ENCODE peak calls at places on chromosome 15, in five cellular contexts. One of them, this sample, is unnamed.

GRCh38 chr15:66110788-66111187 is 142.8 kb downstream of the MEGF11 start:
- DNase-seq in neuronal stem cell: no peak
- DNase-seq in H9: no peak
- DNase-seq in trophoblast cell: no peak
- DNase-seq in H1: no peak
- DNase-seq in this sample: no peak

GRCh38 chr15:78875107-78875914 is 2.6 kb downstream of the MORF4L1 start:
- DNase-seq in neuronal stem cell: no peak
- DNase-seq in H9: no peak
- DNase-seq in trophoblast cell: peak; percentile 38
- DNase-seq in H1: no peak
- DNase-seq in this sample: peak; percentile 16

GRCh38 chr15:23467110-23467600 is 20.1 kb upstream of the GOLGA6L2 start:
- DNase-seq in neuronal stem cell: no peak
- DNase-seq in H9: no peak
- DNase-seq in trophoblast cell: peak; percentile 61
- DNase-seq in H1: no peak
- DNase-seq in this sample: peak; percentile 1

GRCh38 chr15:69576035-69576526 is 123.5 kb downstream of the RPLP1 start:
- DNase-seq in neuronal stem cell: peak; percentile 17
- DNase-seq in H9: peak; percentile 51
- DNase-seq in trophoblast cell: peak; percentile 19
- DNase-seq in H1: peak; percentile 72
- DNase-seq in this sample: peak; percentile 32

GRCh38 chr15:51044037-51044712 is 50.5 kb downstream of the TNFAIP8L3 start:
- DNase-seq in neuronal stem cell: no peak
- DNase-seq in H9: no peak
- DNase-seq in trophoblast cell: no peak
- DNase-seq in H1: no peak
- DNase-seq in this sample: no peak

GRCh38 chr15:41115088-41115651 is 910 bp downstream of the INO80 start:
- DNase-seq in neuronal stem cell: peak; percentile 38
- DNase-seq in H9: peak; percentile 28
- DNase-seq in trophoblast cell: peak; percentile 46
- DNase-seq in H1: no peak
- DNase-seq in this sample: peak; percentile 69

GRCh38 chr15:55846108-55846707 is 103.3 kb upstream of the PRTG start:
- DNase-seq in neuronal stem cell: peak; percentile 84
- DNase-seq in H9: peak; percentile 46
- DNase-seq in trophoblast cell: peak; percentile 91
- DNase-seq in H1: peak; percentile 57
- DNase-seq in this sample: peak; percentile 90

GRCh38 chr15:41581110-41581509 is 22.1 kb downstream of the TYRO3 start:
- DNase-seq in neuronal stem cell: no peak
- DNase-seq in H9: peak; percentile 81
- DNase-seq in trophoblast cell: peak; percentile 86
- DNase-seq in H1: peak; percentile 65
- DNase-seq in this sample: no peak

GRCh38 chr15:89845305-89845893 is 30.7 kb upstream of the ANPEP start:
- DNase-seq in neuronal stem cell: no peak
- DNase-seq in H9: no peak
- DNase-seq in trophoblast cell: peak; percentile 81
- DNase-seq in H1: no peak
- DNase-seq in this sample: peak; percentile 90

GRCh38 chr15:28992340-28992864 is 106.6 kb downstream of the APBA2 start:
- DNase-seq in neuronal stem cell: no peak
- DNase-seq in H9: no peak
- DNase-seq in trophoblast cell: no peak
- DNase-seq in H1: no peak
- DNase-seq in this sample: no peak

GRCh38 chr15:25171111-25171811 is 216.5 kb downstream of the SNRPN start:
- DNase-seq in neuronal stem cell: no peak
- DNase-seq in H9: peak; percentile 11
- DNase-seq in trophoblast cell: no peak
- DNase-seq in H1: peak; percentile 26
- DNase-seq in this sample: no peak

GRCh38 chr15:84823580-84823878 is 6.4 kb downstream of the ALPK3 start:
- DNase-seq in neuronal stem cell: no peak
- DNase-seq in H9: no peak
- DNase-seq in trophoblast cell: no peak
- DNase-seq in H1: no peak
- DNase-seq in this sample: no peak
- H3K4me1 ChIP-seq in neuronal stem cell: peaks cover 12% of the 10 kb centered on the region
- H3K4me1 ChIP-seq in H9: peaks cover 2% of the 10 kb centered on the region
- H3K4me1 ChIP-seq in trophoblast cell: peaks cover 22% of the 10 kb centered on the region
- H3K4me1 ChIP-seq in H1: peaks cover 5% of the 10 kb centered on the region
- H3K4me1 ChIP-seq in this sample: peaks cover 6% of the 10 kb centered on the region

GRCh38 chr15:39118510-39118909 is 462.4 kb upstream of the THBS1 start:
- DNase-seq in neuronal stem cell: no peak
- DNase-seq in H9: no peak
- DNase-seq in trophoblast cell: no peak
- DNase-seq in H1: no peak
- DNase-seq in this sample: no peak

GRCh38 chr15:39114690-39115378 is 466.0 kb upstream of the THBS1 start:
- DNase-seq in neuronal stem cell: no peak
- DNase-seq in H9: no peak
- DNase-seq in trophoblast cell: no peak
- DNase-seq in H1: no peak
- DNase-seq in this sample: no peak

GRCh38 chr15:39110746-39111145 is 470.1 kb upstream of the THBS1 start:
- DNase-seq in neuronal stem cell: no peak
- DNase-seq in H9: no peak
- DNase-seq in trophoblast cell: no peak
- DNase-seq in H1: no peak
- DNase-seq in this sample: no peak

GRCh38 chr15:39113741-39114140 is 467.1 kb upstream of the THBS1 start:
- DNase-seq in neuronal stem cell: no peak
- DNase-seq in H9: no peak
- DNase-seq in trophoblast cell: no peak
- DNase-seq in H1: no peak
- DNase-seq in this sample: no peak

DNA sequence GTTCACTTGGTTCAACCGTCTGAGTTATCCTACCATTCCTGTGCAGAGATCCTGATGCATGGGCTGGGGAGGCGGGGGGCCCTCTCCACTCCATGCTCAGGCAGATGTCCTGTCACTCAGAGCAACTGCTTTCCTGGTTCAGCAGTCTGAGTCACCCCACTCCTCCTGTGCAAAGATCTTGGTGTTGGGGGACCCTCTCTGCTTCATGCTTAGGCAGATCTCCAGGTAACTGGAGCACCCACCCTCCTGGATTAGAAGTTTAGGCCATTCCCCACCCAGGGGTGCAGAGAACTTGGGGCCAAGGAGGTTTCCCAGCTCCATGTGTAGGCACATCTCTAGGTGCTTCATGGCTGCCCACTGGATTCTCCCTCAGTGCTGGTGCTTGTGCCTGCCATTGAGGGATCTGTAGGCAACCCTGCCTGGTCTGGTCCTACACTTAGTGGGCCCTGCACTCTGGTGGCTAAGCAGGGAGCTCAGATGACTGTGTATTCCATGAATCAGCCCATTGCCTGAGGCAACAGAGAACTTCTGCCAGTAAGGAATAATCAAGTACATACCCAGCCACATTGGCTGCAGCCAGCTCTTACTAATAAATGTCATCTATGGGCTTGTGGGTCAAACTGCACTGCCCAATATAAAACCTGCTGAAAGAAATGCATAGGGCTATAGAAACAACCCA is 465.4 kb upstream of the THBS1 start:
- DNase-seq in neuronal stem cell: no peak
- DNase-seq in H9: no peak
- DNase-seq in trophoblast cell: peak; percentile 28
- DNase-seq in H1: no peak
- DNase-seq in this sample: peak; percentile 28
- H2AFZ ChIP-seq in neuronal stem cell: no peak overlapping the region
- H2AFZ ChIP-seq in H9: no peak overlapping the region
- H2AFZ ChIP-seq in trophoblast cell: no peak overlapping the region
- H2AFZ ChIP-seq in H1: no peak overlapping the region
- H2AFZ ChIP-seq in this sample: no peak overlapping the region

DNA sequence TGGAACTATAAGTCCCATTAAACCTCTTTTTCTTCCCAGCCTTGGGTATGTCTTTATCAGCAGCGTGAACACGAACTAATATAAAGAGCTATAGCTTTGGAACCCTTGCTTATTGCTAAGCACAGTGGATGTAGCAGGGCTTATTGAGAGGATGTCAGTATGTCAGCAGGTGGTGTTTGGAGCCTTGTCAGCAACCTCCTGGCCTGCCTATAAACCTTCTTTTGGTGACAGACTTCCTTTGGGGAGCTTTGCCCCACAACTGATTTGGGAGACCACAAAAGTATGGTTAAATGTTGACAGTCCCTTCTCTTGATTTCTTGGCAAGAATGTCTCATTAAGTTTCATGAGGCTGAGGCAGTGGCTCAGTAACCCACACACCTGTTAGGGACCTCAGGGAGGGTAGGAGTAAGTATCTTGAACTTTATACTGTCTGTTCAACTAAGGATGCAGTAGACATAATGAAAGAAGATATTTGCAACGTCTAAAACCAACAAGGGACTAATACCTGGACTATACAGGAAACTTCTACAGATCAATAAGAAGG is 14.8 kb downstream of the CCNDBP1 start:
- DNase-seq in neuronal stem cell: no peak
- DNase-seq in H9: no peak
- DNase-seq in trophoblast cell: no peak
- DNase-seq in H1: no peak
- DNase-seq in this sample: no peak
- H2BK12ac ChIP-seq in neuronal stem cell: no peak overlapping the region
- H2BK12ac ChIP-seq in H9: no peak overlapping the region
- H2BK12ac ChIP-seq in trophoblast cell: no peak overlapping the region
- H2BK12ac ChIP-seq in H1: no peak overlapping the region
- H2BK12ac ChIP-seq in this sample: no peak overlapping the region

GRCh38 chr15:99628374-99629001 is 62.7 kb downstream of the MEF2A start:
- DNase-seq in neuronal stem cell: no peak
- DNase-seq in H9: no peak
- DNase-seq in trophoblast cell: no peak
- DNase-seq in H1: no peak
- DNase-seq in this sample: no peak
- H3K4me1 ChIP-seq in neuronal stem cell: no peaks in the 10 kb centered on the region
- H3K4me1 ChIP-seq in H9: peaks cover 3% of the 10 kb centered on the region
- H3K4me1 ChIP-seq in trophoblast cell: no peaks in the 10 kb centered on the region
- H3K4me1 ChIP-seq in H1: peaks cover 7% of the 10 kb centered on the region
- H3K4me1 ChIP-seq in this sample: no peaks in the 10 kb centered on the region

DNA sequence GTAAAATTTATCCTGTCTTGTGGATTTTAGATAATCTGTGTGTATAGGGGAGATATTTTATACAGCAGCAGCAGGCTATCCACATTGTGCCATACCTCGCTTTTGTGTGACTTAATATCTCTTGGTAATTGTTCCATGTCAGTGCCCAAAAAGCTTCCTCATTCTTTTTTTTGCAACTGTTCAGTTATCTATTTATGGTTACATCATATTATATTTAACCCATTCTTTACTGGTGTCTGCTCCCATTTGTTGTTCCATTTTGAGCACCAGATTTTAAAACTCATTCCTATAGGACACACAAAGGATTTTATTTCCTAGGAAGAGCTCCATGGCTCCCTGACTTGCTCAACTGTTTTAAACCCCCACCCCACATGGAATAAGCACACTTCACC is 86.3 kb upstream of the RASGRP1 start:
- DNase-seq in neuronal stem cell: no peak
- DNase-seq in H9: no peak
- DNase-seq in trophoblast cell: no peak
- DNase-seq in H1: no peak
- DNase-seq in this sample: no peak
- H2AFZ ChIP-seq in neuronal stem cell: no peak overlapping the region
- H2AFZ ChIP-seq in H9: no peak overlapping the region
- H2AFZ ChIP-seq in trophoblast cell: no peak overlapping the region
- H2AFZ ChIP-seq in H1: no peak overlapping the region
- H2AFZ ChIP-seq in this sample: no peak overlapping the region

GRCh38 chr15:48060396-48060795 is 60.4 kb upstream of the SLC24A5 start:
- DNase-seq in neuronal stem cell: no peak
- DNase-seq in H9: no peak
- DNase-seq in trophoblast cell: no peak
- DNase-seq in H1: no peak
- DNase-seq in this sample: no peak
- H2BK12ac ChIP-seq in neuronal stem cell: no peak overlapping the region
- H2BK12ac ChIP-seq in H9: no peak overlapping the region
- H2BK12ac ChIP-seq in trophoblast cell: no peak overlapping the region
- H2BK12ac ChIP-seq in H1: no peak overlapping the region
- H2BK12ac ChIP-seq in this sample: no peak overlapping the region

GRCh38 chr15:31349233-31350141 is 22.9 kb downstream of the KLF13 start:
- DNase-seq in neuronal stem cell: no peak
- DNase-seq in H9: no peak
- DNase-seq in trophoblast cell: no peak
- DNase-seq in H1: no peak
- DNase-seq in this sample: no peak
- H3K4me1 ChIP-seq in neuronal stem cell: peaks cover 19% of the 10 kb centered on the region
- H3K4me1 ChIP-seq in H9: no peaks in the 10 kb centered on the region
- H3K4me1 ChIP-seq in trophoblast cell: peaks cover 27% of the 10 kb centered on the region
- H3K4me1 ChIP-seq in H1: no peaks in the 10 kb centered on the region
- H3K4me1 ChIP-seq in this sample: peaks cover 27% of the 10 kb centered on the region

GRCh38 chr15:75197062-75197630 is 4.5 kb upstream of the C15orf39 start:
- DNase-seq in neuronal stem cell: no peak
- DNase-seq in H9: no peak
- DNase-seq in trophoblast cell: no peak
- DNase-seq in H1: no peak
- DNase-seq in this sample: no peak
- H2AFZ ChIP-seq in neuronal stem cell: no peak overlapping the region
- H2AFZ ChIP-seq in H9: no peak overlapping the region
- H2AFZ ChIP-seq in trophoblast cell: no peak overlapping the region
- H2AFZ ChIP-seq in H1: no peak overlapping the region
- H2AFZ ChIP-seq in this sample: no peak overlapping the region

GRCh38 chr15:76953913-76954312 is 22.4 kb downstream of the RCN2 start:
- DNase-seq in neuronal stem cell: no peak
- DNase-seq in H9: no peak
- DNase-seq in trophoblast cell: no peak
- DNase-seq in H1: no peak
- DNase-seq in this sample: no peak
- H2BK12ac ChIP-seq in neuronal stem cell: no peak overlapping the region
- H2BK12ac ChIP-seq in H9: no peak overlapping the region
- H2BK12ac ChIP-seq in trophoblast cell: no peak overlapping the region
- H2BK12ac ChIP-seq in H1: no peak overlapping the region
- H2BK12ac ChIP-seq in this sample: no peak overlapping the region

This sample was measured in mesenchymal stem cell.